ENCODE peak calls at places on chromosome 12, in ten cellular contexts. H is activated CD8-positive, alpha-beta T cell treated with anti-CD3 and anti-CD28 coated beads for 36 hours; I is MCF 10A; M is activated T-helper 1 cell treated with anti-CD3 and anti-CD28 coated beads, Interleukin-2, amount 50 U/mL, for 16 hours; Z is endothelial cell of umbilical vein; C is Ammon's horn; P is HEK293T; Q is mesenchymal stem cell; E is cardiac fibroblast; R is fibroblast of mammary gland. W is an unnamed sample.
A peak's percentile ranks its signal among the peaks of the same experiment; 100 is the strongest.

GRCh38 chr12:67667276-67668073 is 18.9 kb downstream of the DYRK2 start:
- DNase-seq in H (no peak), I (no peak), M (no peak), Z (peak; percentile 59), C (peak; percentile 71), P (no peak), Q (peak; percentile 53), E (peak; percentile 75), R (peak; percentile 55), W (peak; percentile 75)

GRCh38 chr12:29198901-29199300 is 49.8 kb downstream of the FAR2 start:
- DNase-seq in H (no peak), I (no peak), M (no peak), Z (no peak), C (no peak), P (no peak), Q (no peak), E (no peak), R (no peak), W (no peak)

GRCh38 chr12:460301-461230 is 827 bp downstream of the B4GALNT3 start:
- DNase-seq in H (peak; percentile 57), I (no peak), M (no peak), Z (no peak), C (no peak), P (peak; percentile 42), Q (peak; percentile 32), E (no peak), R (no peak), W (no peak)

GRCh38 chr12:3135522-3136461 is 58.6 kb downstream of the TSPAN9 start:
- DNase-seq in H (peak; percentile 49), I (peak; percentile 79), M (peak; percentile 7), Z (peak; percentile 69), C (peak; percentile 85), P (peak; percentile 88), Q (peak; percentile 80), E (peak; percentile 85), R (peak; percentile 83), W (no peak)

GRCh38 chr12:78885466-78885865 is 20.9 kb downstream of the SYT1 start:
- DNase-seq in H (no peak), I (no peak), M (no peak), Z (no peak), C (no peak), P (no peak), Q (no peak), E (no peak), R (no peak), W (no peak)

GRCh38 chr12:6082613-6083012 is 41.9 kb downstream of the VWF start:
- DNase-seq in H (no peak), I (no peak), M (no peak), Z (no peak), C (no peak), P (no peak), Q (no peak), E (no peak), R (no peak), W (no peak)

GRCh38 chr12:110555509-110556406 is 27.4 kb downstream of the PPTC7 start:
- DNase-seq in H (no peak), I (peak; percentile 78), M (no peak), Z (no peak), C (no peak), P (no peak), Q (peak; percentile 80), E (peak; percentile 49), R (peak; percentile 83), W (no peak)

GRCh38 chr12:38142974-38143373 is 173.6 kb upstream of the ALG10B start:
- DNase-seq in H (no peak), I (no peak), M (no peak), Z (no peak), C (no peak), P (no peak), Q (no peak), E (no peak), R (no peak), W (no peak)

GRCh38 chr12:85036241-85036707 is at the start of the genes LRRIQ1 and TSPAN19:
- DNase-seq in H (peak; percentile 51), I (peak; percentile 93), M (no peak), Z (peak; percentile 84), C (peak; percentile 83), P (peak; percentile 79), Q (peak; percentile 88), E (peak; percentile 90), R (peak; percentile 82), W (peak; percentile 49)

GRCh38 chr12:42485823-42486222 is 103.7 kb downstream of the PRICKLE1 start:
- DNase-seq in H (no peak), I (no peak), M (no peak), Z (no peak), C (no peak), P (no peak), Q (no peak), E (no peak), R (no peak), W (no peak)

GRCh38 chr12:1919284-1919683 is 832 bp upstream of the CACNA2D4 start:
- DNase-seq in H (no peak), I (no peak), M (no peak), Z (no peak), C (peak; percentile 2), P (peak; percentile 2), Q (no peak), E (no peak), R (peak; percentile 14), W (no peak)

GRCh38 chr12:28506271-28506670 is 316.0 kb downstream of the CCDC91 start:
- DNase-seq in H (no peak), I (no peak), M (no peak), Z (no peak), C (no peak), P (no peak), Q (no peak), E (no peak), R (no peak), W (no peak)

GRCh38 chr12:96194901-96195844 is 998 bp downstream of the ELK3 start:
- DNase-seq in H (peak; percentile 85), I (peak; percentile 85), M (peak; percentile 26), Z (peak; percentile 83), C (peak; percentile 60), P (peak; percentile 42), Q (peak; percentile 94), E (peak; percentile 86), R (peak; percentile 92), W (peak; percentile 59)

GRCh38 chr12:52518574-52519469 is 1.4 kb downstream of the KRT5 start:
- DNase-seq in H (no peak), I (peak; percentile 18), M (no peak), Z (no peak), C (no peak), P (no peak), Q (no peak), E (no peak), R (no peak), W (no peak)

GRCh38 chr12:47312794-47313426 is 233.2 kb upstream of the AMIGO2 start:
- DNase-seq in H (no peak), I (no peak), M (no peak), Z (no peak), C (no peak), P (no peak), Q (no peak), E (no peak), R (no peak), W (no peak)

GRCh38 chr12:29212682-29213397 is 63.8 kb downstream of the FAR2 start:
- DNase-seq in H (no peak), I (no peak), M (no peak), Z (peak; percentile 38), C (no peak), P (no peak), Q (peak; percentile 29), E (peak; percentile 37), R (no peak), W (no peak)

GRCh38 chr12:104406164-104406563 is 50.6 kb upstream of the CHST11 start:
- DNase-seq in H (no peak), I (no peak), M (no peak), Z (no peak), C (no peak), P (no peak), Q (no peak), E (no peak), R (no peak), W (no peak)

GRCh38 chr12:124613151-124613585 is 45.8 kb upstream of the NCOR2 start:
- DNase-seq in H (no peak), I (no peak), M (no peak), Z (peak; percentile 73), C (no peak), P (no peak), Q (peak; percentile 92), E (peak; percentile 94), R (peak; percentile 78), W (peak; percentile 58)

GRCh38 chr12:62749586-62749985 is 185.4 kb downstream of the PPM1H start:
- DNase-seq in H (no peak), I (no peak), M (no peak), Z (no peak), C (no peak), P (no peak), Q (no peak), E (no peak), R (no peak), W (no peak)

GRCh38 chr12:100266163-100266801 is 597 bp downstream of the DEPDC4 start:
- DNase-seq in H (no peak), I (no peak), M (no peak), Z (no peak), C (peak; percentile 3), P (peak; percentile 20), Q (no peak), E (no peak), R (no peak), W (no peak)

GRCh38 chr12:54641554-54641953 is 6.6 kb downstream of the DCD start:
- DNase-seq in H (no peak), I (no peak), M (no peak), Z (no peak), C (no peak), P (no peak), Q (no peak), E (no peak), R (no peak), W (no peak)

GRCh38 chr12:121538699-121539061 is 42.1 kb downstream of the KDM2B start:
- DNase-seq in H (peak; percentile 35), I (peak; percentile 27), M (no peak), Z (no peak), C (no peak), P (peak; percentile 22), Q (no peak), E (no peak), R (no peak), W (peak; percentile 67)

GRCh38 chr12:100611031-100611430 is 37.5 kb downstream of the GAS2L3 start:
- DNase-seq in H (no peak), I (no peak), M (no peak), Z (no peak), C (no peak), P (no peak), Q (no peak), E (no peak), R (peak; percentile 7), W (no peak)

GRCh38 chr12:25759752-25760151 is 198.7 kb upstream of the RASSF8 start:
- DNase-seq in H (no peak), I (no peak), M (no peak), Z (no peak), C (no peak), P (no peak), Q (no peak), E (no peak), R (no peak), W (no peak)